ENCODE peak calls at places on chromosomes 4 and X, in nine cellular contexts. One of them, this sample, is unnamed.

GRCh38 chrX:16873106-16873505 is 2.9 kb upstream of the RBBP7 start:
- DNase-seq in NCI-H1105: no peak
- DNase-seq in neuronal stem cell: no peak
- DNase-seq in HFF-Myc: no peak
- DNase-seq in hepatocyte: no peak
- DNase-seq in activated CD4-positive, alpha-beta T cell treated with anti-CD3 and anti-CD28 coated beads, Interleukin-2, amount 50 U/mL, for 1 hour: no peak
- DNase-seq in left cardiac atrium: no peak
- DNase-seq in NCI-H2029 treated with DMSO at 0.1 percent for 48 hours: peak
- DNase-seq in stimulated activated CD4-positive, alpha-beta T cell treated with anti-CD3 and anti-CD28 coated beads, Interleukin-4, amount 100 ng/mL, for 48 hours: no peak
- DNase-seq in this sample: no peak

GRCh38 chr4:86557526-86557925 is 36.6 kb upstream of the PTPN13 start:
- DNase-seq in NCI-H1105: no peak
- DNase-seq in hepatocyte: no peak
- DNase-seq in left cardiac atrium: no peak
- DNase-seq in NCI-H2029 treated with DMSO at 0.1 percent for 48 hours: no peak
- DNase-seq in stimulated activated CD4-positive, alpha-beta T cell treated with anti-CD3 and anti-CD28 coated beads, Interleukin-4, amount 100 ng/mL, for 48 hours: no peak
- DNase-seq in activated CD4-positive, alpha-beta T cell treated with anti-CD3 and anti-CD28 coated beads, Interleukin-2, amount 50 U/mL, for 1 hour: no peak
- DNase-seq in HFF-Myc: no peak
- DNase-seq in neuronal stem cell: no peak
- DNase-seq in this sample: no peak

GRCh38 chr4:4695497-4695896 is 153.6 kb upstream of the STX18 start:
- DNase-seq in NCI-H1105: no peak
- DNase-seq in stimulated activated CD4-positive, alpha-beta T cell treated with anti-CD3 and anti-CD28 coated beads, Interleukin-4, amount 100 ng/mL, for 48 hours: no peak
- DNase-seq in activated CD4-positive, alpha-beta T cell treated with anti-CD3 and anti-CD28 coated beads, Interleukin-2, amount 50 U/mL, for 1 hour: no peak
- DNase-seq in HFF-Myc: no peak
- DNase-seq in hepatocyte: no peak
- DNase-seq in neuronal stem cell: no peak
- DNase-seq in NCI-H2029 treated with DMSO at 0.1 percent for 48 hours: no peak
- DNase-seq in left cardiac atrium: no peak
- DNase-seq in this sample: no peak

GRCh38 chr4:139556735-139557505 is 901 bp upstream of the SETD7 start:
- DNase-seq in activated CD4-positive, alpha-beta T cell treated with anti-CD3 and anti-CD28 coated beads, Interleukin-2, amount 50 U/mL, for 1 hour: peak
- DNase-seq in neuronal stem cell: no peak
- DNase-seq in left cardiac atrium: peak
- DNase-seq in HFF-Myc: no peak
- DNase-seq in NCI-H2029 treated with DMSO at 0.1 percent for 48 hours: peak
- DNase-seq in NCI-H1105: peak
- DNase-seq in stimulated activated CD4-positive, alpha-beta T cell treated with anti-CD3 and anti-CD28 coated beads, Interleukin-4, amount 100 ng/mL, for 48 hours: peak
- DNase-seq in hepatocyte: peak
- DNase-seq in this sample: peak

GRCh38 chr4:99485212-99485611 is 25.6 kb upstream of the C4orf17 start:
- DNase-seq in NCI-H2029 treated with DMSO at 0.1 percent for 48 hours: no peak
- DNase-seq in neuronal stem cell: no peak
- DNase-seq in NCI-H1105: no peak
- DNase-seq in stimulated activated CD4-positive, alpha-beta T cell treated with anti-CD3 and anti-CD28 coated beads, Interleukin-4, amount 100 ng/mL, for 48 hours: no peak
- DNase-seq in activated CD4-positive, alpha-beta T cell treated with anti-CD3 and anti-CD28 coated beads, Interleukin-2, amount 50 U/mL, for 1 hour: no peak
- DNase-seq in left cardiac atrium: no peak
- DNase-seq in hepatocyte: no peak
- DNase-seq in HFF-Myc: no peak
- DNase-seq in this sample: no peak

GRCh38 chr4:124178449-124179021 is 534.0 kb downstream of the ANKRD50 start:
- DNase-seq in hepatocyte: no peak
- DNase-seq in stimulated activated CD4-positive, alpha-beta T cell treated with anti-CD3 and anti-CD28 coated beads, Interleukin-4, amount 100 ng/mL, for 48 hours: no peak
- DNase-seq in neuronal stem cell: no peak
- DNase-seq in NCI-H1105: no peak
- DNase-seq in activated CD4-positive, alpha-beta T cell treated with anti-CD3 and anti-CD28 coated beads, Interleukin-2, amount 50 U/mL, for 1 hour: no peak
- DNase-seq in NCI-H2029 treated with DMSO at 0.1 percent for 48 hours: no peak
- DNase-seq in left cardiac atrium: no peak
- DNase-seq in HFF-Myc: no peak
- DNase-seq in this sample: no peak

GRCh38 chrX:130770615-130771014 is 132.4 kb downstream of the ENOX2 start:
- DNase-seq in HFF-Myc: peak
- DNase-seq in activated CD4-positive, alpha-beta T cell treated with anti-CD3 and anti-CD28 coated beads, Interleukin-2, amount 50 U/mL, for 1 hour: no peak
- DNase-seq in neuronal stem cell: no peak
- DNase-seq in NCI-H1105: no peak
- DNase-seq in hepatocyte: no peak
- DNase-seq in NCI-H2029 treated with DMSO at 0.1 percent for 48 hours: no peak
- DNase-seq in stimulated activated CD4-positive, alpha-beta T cell treated with anti-CD3 and anti-CD28 coated beads, Interleukin-4, amount 100 ng/mL, for 48 hours: no peak
- DNase-seq in left cardiac atrium: no peak
- DNase-seq in this sample: no peak

GRCh38 chr4:4666693-4667642 is 125.1 kb upstream of the STX18 start:
- DNase-seq in stimulated activated CD4-positive, alpha-beta T cell treated with anti-CD3 and anti-CD28 coated beads, Interleukin-4, amount 100 ng/mL, for 48 hours: no peak
- DNase-seq in neuronal stem cell: no peak
- DNase-seq in hepatocyte: peak
- DNase-seq in HFF-Myc: no peak
- DNase-seq in NCI-H2029 treated with DMSO at 0.1 percent for 48 hours: no peak
- DNase-seq in left cardiac atrium: no peak
- DNase-seq in activated CD4-positive, alpha-beta T cell treated with anti-CD3 and anti-CD28 coated beads, Interleukin-2, amount 50 U/mL, for 1 hour: no peak
- DNase-seq in NCI-H1105: no peak
- DNase-seq in this sample: no peak

GRCh38 chr4:80615099-80615498 is 279.6 kb downstream of the CFAP299 start:
- DNase-seq in activated CD4-positive, alpha-beta T cell treated with anti-CD3 and anti-CD28 coated beads, Interleukin-2, amount 50 U/mL, for 1 hour: no peak
- DNase-seq in NCI-H2029 treated with DMSO at 0.1 percent for 48 hours: no peak
- DNase-seq in left cardiac atrium: no peak
- DNase-seq in hepatocyte: no peak
- DNase-seq in NCI-H1105: no peak
- DNase-seq in neuronal stem cell: no peak
- DNase-seq in HFF-Myc: no peak
- DNase-seq in stimulated activated CD4-positive, alpha-beta T cell treated with anti-CD3 and anti-CD28 coated beads, Interleukin-4, amount 100 ng/mL, for 48 hours: no peak
- DNase-seq in this sample: no peak

GRCh38 chr4:1463927-1464540 is 57.8 kb upstream of the NKX1-1 start:
- DNase-seq in neuronal stem cell: no peak
- DNase-seq in activated CD4-positive, alpha-beta T cell treated with anti-CD3 and anti-CD28 coated beads, Interleukin-2, amount 50 U/mL, for 1 hour: no peak
- DNase-seq in NCI-H1105: no peak
- DNase-seq in HFF-Myc: no peak
- DNase-seq in NCI-H2029 treated with DMSO at 0.1 percent for 48 hours: no peak
- DNase-seq in left cardiac atrium: no peak
- DNase-seq in stimulated activated CD4-positive, alpha-beta T cell treated with anti-CD3 and anti-CD28 coated beads, Interleukin-4, amount 100 ng/mL, for 48 hours: no peak
- DNase-seq in hepatocyte: no peak
- DNase-seq in this sample: no peak

GRCh38 chrX:111182938-111183337 is 86.9 kb downstream of the PAK3 start:
- DNase-seq in NCI-H2029 treated with DMSO at 0.1 percent for 48 hours: no peak
- DNase-seq in stimulated activated CD4-positive, alpha-beta T cell treated with anti-CD3 and anti-CD28 coated beads, Interleukin-4, amount 100 ng/mL, for 48 hours: no peak
- DNase-seq in neuronal stem cell: no peak
- DNase-seq in activated CD4-positive, alpha-beta T cell treated with anti-CD3 and anti-CD28 coated beads, Interleukin-2, amount 50 U/mL, for 1 hour: no peak
- DNase-seq in NCI-H1105: no peak
- DNase-seq in HFF-Myc: no peak
- DNase-seq in left cardiac atrium: no peak
- DNase-seq in hepatocyte: no peak
- DNase-seq in this sample: no peak

GRCh38 chr4:8192748-8193738 is 6.0 kb upstream of the SH3TC1 start:
- DNase-seq in left cardiac atrium: peak
- DNase-seq in activated CD4-positive, alpha-beta T cell treated with anti-CD3 and anti-CD28 coated beads, Interleukin-2, amount 50 U/mL, for 1 hour: peak
- DNase-seq in NCI-H2029 treated with DMSO at 0.1 percent for 48 hours: peak
- DNase-seq in hepatocyte: peak
- DNase-seq in stimulated activated CD4-positive, alpha-beta T cell treated with anti-CD3 and anti-CD28 coated beads, Interleukin-4, amount 100 ng/mL, for 48 hours: no peak
- DNase-seq in HFF-Myc: no peak
- DNase-seq in neuronal stem cell: no peak
- DNase-seq in NCI-H1105: no peak
- DNase-seq in this sample: no peak

GRCh38 chrX:153774576-153775292 is 6.1 kb upstream of the SRPK3 start:
- DNase-seq in NCI-H2029 treated with DMSO at 0.1 percent for 48 hours: no peak
- DNase-seq in stimulated activated CD4-positive, alpha-beta T cell treated with anti-CD3 and anti-CD28 coated beads, Interleukin-4, amount 100 ng/mL, for 48 hours: no peak
- DNase-seq in HFF-Myc: no peak
- DNase-seq in neuronal stem cell: no peak
- DNase-seq in left cardiac atrium: peak
- DNase-seq in hepatocyte: no peak
- DNase-seq in activated CD4-positive, alpha-beta T cell treated with anti-CD3 and anti-CD28 coated beads, Interleukin-2, amount 50 U/mL, for 1 hour: no peak
- DNase-seq in NCI-H1105: no peak
- DNase-seq in this sample: no peak

GRCh38 chr4:74838746-74839370 is 44.5 kb upstream of the BTC start:
- DNase-seq in NCI-H2029 treated with DMSO at 0.1 percent for 48 hours: no peak
- DNase-seq in left cardiac atrium: no peak
- DNase-seq in activated CD4-positive, alpha-beta T cell treated with anti-CD3 and anti-CD28 coated beads, Interleukin-2, amount 50 U/mL, for 1 hour: no peak
- DNase-seq in HFF-Myc: no peak
- DNase-seq in neuronal stem cell: no peak
- DNase-seq in stimulated activated CD4-positive, alpha-beta T cell treated with anti-CD3 and anti-CD28 coated beads, Interleukin-4, amount 100 ng/mL, for 48 hours: no peak
- DNase-seq in NCI-H1105: no peak
- DNase-seq in hepatocyte: no peak
- DNase-seq in this sample: no peak

GRCh38 chr4:157303471-157303960 is 83.0 kb downstream of the GRIA2 start:
- DNase-seq in NCI-H2029 treated with DMSO at 0.1 percent for 48 hours: no peak
- DNase-seq in NCI-H1105: no peak
- DNase-seq in HFF-Myc: no peak
- DNase-seq in stimulated activated CD4-positive, alpha-beta T cell treated with anti-CD3 and anti-CD28 coated beads, Interleukin-4, amount 100 ng/mL, for 48 hours: no peak
- DNase-seq in neuronal stem cell: no peak
- DNase-seq in activated CD4-positive, alpha-beta T cell treated with anti-CD3 and anti-CD28 coated beads, Interleukin-2, amount 50 U/mL, for 1 hour: no peak
- DNase-seq in left cardiac atrium: no peak
- DNase-seq in hepatocyte: no peak
- DNase-seq in this sample: no peak

GRCh38 chr4:150782311-150782710 is 200.4 kb downstream of the MAB21L2 start:
- DNase-seq in hepatocyte: no peak
- DNase-seq in NCI-H1105: no peak
- DNase-seq in left cardiac atrium: no peak
- DNase-seq in NCI-H2029 treated with DMSO at 0.1 percent for 48 hours: peak
- DNase-seq in neuronal stem cell: no peak
- DNase-seq in activated CD4-positive, alpha-beta T cell treated with anti-CD3 and anti-CD28 coated beads, Interleukin-2, amount 50 U/mL, for 1 hour: no peak
- DNase-seq in HFF-Myc: no peak
- DNase-seq in stimulated activated CD4-positive, alpha-beta T cell treated with anti-CD3 and anti-CD28 coated beads, Interleukin-4, amount 100 ng/mL, for 48 hours: no peak
- DNase-seq in this sample: no peak

GRCh38 chrX:153578200-153578835 is 20.6 kb downstream of the CCNQ start:
- DNase-seq in activated CD4-positive, alpha-beta T cell treated with anti-CD3 and anti-CD28 coated beads, Interleukin-2, amount 50 U/mL, for 1 hour: no peak
- DNase-seq in neuronal stem cell: no peak
- DNase-seq in NCI-H2029 treated with DMSO at 0.1 percent for 48 hours: no peak
- DNase-seq in stimulated activated CD4-positive, alpha-beta T cell treated with anti-CD3 and anti-CD28 coated beads, Interleukin-4, amount 100 ng/mL, for 48 hours: no peak
- DNase-seq in left cardiac atrium: no peak
- DNase-seq in hepatocyte: no peak
- DNase-seq in HFF-Myc: no peak
- DNase-seq in NCI-H1105: no peak
- DNase-seq in this sample: no peak

GRCh38 chr4:99013402-99013843 is 17.9 kb downstream of the METAP1 start:
- DNase-seq in HFF-Myc: no peak
- DNase-seq in left cardiac atrium: peak
- DNase-seq in NCI-H1105: no peak
- DNase-seq in neuronal stem cell: no peak
- DNase-seq in activated CD4-positive, alpha-beta T cell treated with anti-CD3 and anti-CD28 coated beads, Interleukin-2, amount 50 U/mL, for 1 hour: no peak
- DNase-seq in stimulated activated CD4-positive, alpha-beta T cell treated with anti-CD3 and anti-CD28 coated beads, Interleukin-4, amount 100 ng/mL, for 48 hours: no peak
- DNase-seq in hepatocyte: no peak
- DNase-seq in NCI-H2029 treated with DMSO at 0.1 percent for 48 hours: no peak
- DNase-seq in this sample: peak

GRCh38 chrX:16186380-16187007 is 19.2 kb downstream of the MAGEB17 start:
- DNase-seq in neuronal stem cell: no peak
- DNase-seq in stimulated activated CD4-positive, alpha-beta T cell treated with anti-CD3 and anti-CD28 coated beads, Interleukin-4, amount 100 ng/mL, for 48 hours: no peak
- DNase-seq in NCI-H1105: no peak
- DNase-seq in hepatocyte: no peak
- DNase-seq in HFF-Myc: no peak
- DNase-seq in left cardiac atrium: no peak
- DNase-seq in NCI-H2029 treated with DMSO at 0.1 percent for 48 hours: no peak
- DNase-seq in activated CD4-positive, alpha-beta T cell treated with anti-CD3 and anti-CD28 coated beads, Interleukin-2, amount 50 U/mL, for 1 hour: no peak
- DNase-seq in this sample: no peak

GRCh38 chr4:1570291-1571164 is 113.6 kb downstream of the FAM53A start:
- DNase-seq in HFF-Myc: no peak
- DNase-seq in hepatocyte: no peak
- DNase-seq in NCI-H2029 treated with DMSO at 0.1 percent for 48 hours: no peak
- DNase-seq in activated CD4-positive, alpha-beta T cell treated with anti-CD3 and anti-CD28 coated beads, Interleukin-2, amount 50 U/mL, for 1 hour: no peak
- DNase-seq in NCI-H1105: no peak
- DNase-seq in neuronal stem cell: no peak
- DNase-seq in stimulated activated CD4-positive, alpha-beta T cell treated with anti-CD3 and anti-CD28 coated beads, Interleukin-4, amount 100 ng/mL, for 48 hours: no peak
- DNase-seq in left cardiac atrium: peak
- DNase-seq in this sample: no peak

GRCh38 chrX:134533952-134534351 is 74.0 kb downstream of the HPRT1 start:
- DNase-seq in NCI-H1105: no peak
- DNase-seq in hepatocyte: no peak
- DNase-seq in stimulated activated CD4-positive, alpha-beta T cell treated with anti-CD3 and anti-CD28 coated beads, Interleukin-4, amount 100 ng/mL, for 48 hours: no peak
- DNase-seq in left cardiac atrium: no peak
- DNase-seq in activated CD4-positive, alpha-beta T cell treated with anti-CD3 and anti-CD28 coated beads, Interleukin-2, amount 50 U/mL, for 1 hour: no peak
- DNase-seq in HFF-Myc: no peak
- DNase-seq in neuronal stem cell: no peak
- DNase-seq in NCI-H2029 treated with DMSO at 0.1 percent for 48 hours: no peak
- DNase-seq in this sample: no peak

GRCh38 chrX:39813631-39814246 is 284.0 kb downstream of the BCOR start:
- DNase-seq in left cardiac atrium: peak
- DNase-seq in neuronal stem cell: no peak
- DNase-seq in activated CD4-positive, alpha-beta T cell treated with anti-CD3 and anti-CD28 coated beads, Interleukin-2, amount 50 U/mL, for 1 hour: no peak
- DNase-seq in stimulated activated CD4-positive, alpha-beta T cell treated with anti-CD3 and anti-CD28 coated beads, Interleukin-4, amount 100 ng/mL, for 48 hours: no peak
- DNase-seq in NCI-H2029 treated with DMSO at 0.1 percent for 48 hours: no peak
- DNase-seq in hepatocyte: peak
- DNase-seq in NCI-H1105: no peak
- DNase-seq in HFF-Myc: no peak
- DNase-seq in this sample: peak

GRCh38 chrX:129939986-129940385 is 34.0 kb downstream of the UTP14A start:
- DNase-seq in stimulated activated CD4-positive, alpha-beta T cell treated with anti-CD3 and anti-CD28 coated beads, Interleukin-4, amount 100 ng/mL, for 48 hours: no peak
- DNase-seq in NCI-H1105: no peak
- DNase-seq in left cardiac atrium: no peak
- DNase-seq in HFF-Myc: no peak
- DNase-seq in NCI-H2029 treated with DMSO at 0.1 percent for 48 hours: no peak
- DNase-seq in activated CD4-positive, alpha-beta T cell treated with anti-CD3 and anti-CD28 coated beads, Interleukin-2, amount 50 U/mL, for 1 hour: no peak
- DNase-seq in neuronal stem cell: no peak
- DNase-seq in hepatocyte: no peak
- DNase-seq in this sample: no peak

GRCh38 chr4:93764647-93765246 is 63.8 kb upstream of the ATOH1 start:
- DNase-seq in HFF-Myc: peak
- DNase-seq in NCI-H1105: no peak
- DNase-seq in hepatocyte: peak
- DNase-seq in left cardiac atrium: no peak
- DNase-seq in neuronal stem cell: peak
- DNase-seq in NCI-H2029 treated with DMSO at 0.1 percent for 48 hours: peak
- DNase-seq in stimulated activated CD4-positive, alpha-beta T cell treated with anti-CD3 and anti-CD28 coated beads, Interleukin-4, amount 100 ng/mL, for 48 hours: no peak
- DNase-seq in activated CD4-positive, alpha-beta T cell treated with anti-CD3 and anti-CD28 coated beads, Interleukin-2, amount 50 U/mL, for 1 hour: no peak
- DNase-seq in this sample: no peak

This sample was measured in heart left ventricle.